ENCODE peak calls at places on chromosomes 13 and 19, in six cellular contexts. G, X, Y, D, S and M are unnamed samples.

GRCh38 chr13:78993792-78994191 is 334.8 kb upstream of the OBI1 start:
- DNase-seq in G (no peak), X (no peak), Y (no peak), D (no peak), S (no peak), M (no peak)

GRCh38 chr19:4523306-4524110 is 5.2 kb upstream of the PLIN4 start:
- DNase-seq in G (peak; percentile 40), X (peak; percentile 38), Y (no peak), D (peak; percentile 68), S (no peak), M (peak; percentile 31)

GRCh38 chr19:16233836-16234551 is 36.3 kb downstream of the AP1M1 start:
- DNase-seq in G (no peak), X (peak; percentile 27), Y (no peak), D (no peak), S (no peak), M (no peak)

GRCh38 chr13:40315416-40316064 is 350.9 kb downstream of the FOXO1 start:
- DNase-seq in G (peak; percentile 46), X (no peak), Y (no peak), D (peak; percentile 33), S (peak; percentile 10), M (no peak)

GRCh38 chr19:29587518-29587986 is 18.5 kb upstream of the POP4 start:
- DNase-seq in G (peak; percentile 94), X (peak; percentile 80), Y (no peak), D (no peak), S (no peak), M (peak; percentile 99)

GRCh38 chr13:41802684-41803554 is 158.0 kb downstream of the VWA8 start:
- DNase-seq in G (peak; percentile 84), X (no peak), Y (no peak), D (no peak), S (no peak), M (peak; percentile 88)

GRCh38 chr19:55373993-55374757 is 2.5 kb upstream of the TMEM190 start:
- DNase-seq in G (peak; percentile 78), X (no peak), Y (no peak), D (no peak), S (no peak), M (peak; percentile 58)

GRCh38 chr19:12230751-12231733 is 63.6 kb downstream of the ZNF44 start:
- DNase-seq in G (no peak), X (peak; percentile 6), Y (no peak), D (peak; percentile 45), S (no peak), M (no peak)

GRCh38 chr19:1445185-1445931 is 4.6 kb upstream of the APC2 start:
- DNase-seq in G (peak; percentile 54), X (peak; percentile 65), Y (peak; percentile 77), D (peak; percentile 76), S (peak; percentile 56), M (peak; percentile 46)

GRCh38 chr13:25871389-25872125 is 180.3 kb downstream of the SHISA2 start:
- DNase-seq in G (no peak), X (peak; percentile 54), Y (no peak), D (no peak), S (no peak), M (no peak)

GRCh38 chr13:102913924-102914628 is 68.2 kb downstream of the ERCC5 start:
- DNase-seq in G (peak; percentile 50), X (no peak), Y (no peak), D (no peak), S (no peak), M (peak; percentile 58)

GRCh38 chr19:45769821-45770191 is 754 bp upstream of the SIX5 start:
- DNase-seq in G (no peak), X (no peak), Y (peak; percentile 31), D (peak; percentile 66), S (peak; percentile 57), M (no peak)

GRCh38 chr19:39156230-39156890 is 30.8 kb downstream of the PAK4 start:
- DNase-seq in G (no peak), X (peak; percentile 31), Y (no peak), D (no peak), S (no peak), M (no peak)

GRCh38 chr13:27965740-27966640 is 3.1 kb downstream of the CDX2 start:
- DNase-seq in G (no peak), X (no peak), Y (no peak), D (no peak), S (no peak), M (no peak)

GRCh38 chr13:38577048-38577447 is 109.8 kb upstream of the FREM2 start:
- DNase-seq in G (peak; percentile 17), X (no peak), Y (no peak), D (no peak), S (no peak), M (peak; percentile 2)

GRCh38 chr13:51551446-51551845 is 32.8 kb upstream of the WDFY2 start:
- DNase-seq in G (no peak), X (no peak), Y (no peak), D (no peak), S (no peak), M (no peak)

GRCh38 chr19:20273376-20273775 is 106.4 kb downstream of the ZNF486 start:
- DNase-seq in G (no peak), X (no peak), Y (no peak), D (no peak), S (no peak), M (no peak)

GRCh38 chr13:110624766-110625756 is 9.7 kb downstream of the NAXD start:
- DNase-seq in G (no peak), X (no peak), Y (no peak), D (no peak), S (no peak), M (no peak)

GRCh38 chr19:46126086-46126485 is 1.6 kb upstream of the IGFL3 start:
- DNase-seq in G (no peak), X (no peak), Y (no peak), D (no peak), S (no peak), M (no peak)

GRCh38 chr13:93004919-93005318 is 221.7 kb upstream of the GPC6 start:
- DNase-seq in G (no peak), X (peak; percentile 29), Y (no peak), D (no peak), S (no peak), M (no peak)

GRCh38 chr13:60591348-60591747 is 194.3 kb downstream of the TDRD3 start:
- DNase-seq in G (peak; percentile 91), X (peak; percentile 69), Y (no peak), D (no peak), S (no peak), M (peak; percentile 88)